ENCODE peak calls at places on chromosomes 7 and 10, in four cellular contexts. One of them, this sample, is unnamed.

GRCh38 chr10:81280497-81281479 is 594.2 kb upstream of the NRG3 start:
- DNase-seq in CD8-positive, alpha-beta memory T cell: no peak
- DNase-seq in prostate gland: no peak
- DNase-seq in heart right ventricle: no peak
- DNase-seq in this sample: no peak

GRCh38 chr10:51960494-51960895 is 261.1 kb upstream of the CSTF2T start:
- DNase-seq in heart right ventricle: no peak
- DNase-seq in prostate gland: no peak
- DNase-seq in CD8-positive, alpha-beta memory T cell: no peak
- DNase-seq in this sample: peak; percentile 25

GRCh38 chr10:90204956-90205695 is 503.7 kb downstream of the KIF20B start:
- DNase-seq in heart right ventricle: no peak
- DNase-seq in CD8-positive, alpha-beta memory T cell: no peak
- DNase-seq in prostate gland: no peak
- DNase-seq in this sample: no peak

GRCh38 chr7:125516194-125516593 is 586.6 kb upstream of the POT1 start:
- DNase-seq in CD8-positive, alpha-beta memory T cell: no peak
- DNase-seq in heart right ventricle: no peak
- DNase-seq in prostate gland: no peak
- DNase-seq in this sample: no peak

GRCh38 chr10:71486465-71487114 is 89.9 kb downstream of the CDH23 start:
- DNase-seq in prostate gland: peak; percentile 61
- DNase-seq in CD8-positive, alpha-beta memory T cell: no peak
- DNase-seq in heart right ventricle: peak; percentile 54
- DNase-seq in this sample: no peak

GRCh38 chr7:131583430-131583829 is 27.0 kb upstream of the PODXL start:
- DNase-seq in prostate gland: no peak
- DNase-seq in heart right ventricle: no peak
- DNase-seq in CD8-positive, alpha-beta memory T cell: no peak
- DNase-seq in this sample: no peak

GRCh38 chr7:40536406-40536805 is 401.6 kb downstream of the SUGCT start:
- DNase-seq in CD8-positive, alpha-beta memory T cell: no peak
- DNase-seq in prostate gland: no peak
- DNase-seq in heart right ventricle: no peak
- DNase-seq in this sample: no peak

GRCh38 chr7:77823787-77824186 is 25.2 kb downstream of the PHTF2 start:
- DNase-seq in prostate gland: no peak
- DNase-seq in heart right ventricle: no peak
- DNase-seq in CD8-positive, alpha-beta memory T cell: no peak
- DNase-seq in this sample: no peak

GRCh38 chr10:99631496-99631895 is 11.3 kb upstream of the SLC25A28 start:
- DNase-seq in heart right ventricle: no peak
- DNase-seq in CD8-positive, alpha-beta memory T cell: no peak
- DNase-seq in prostate gland: no peak
- DNase-seq in this sample: no peak

GRCh38 chr7:140049339-140050024 is 13.3 kb downstream of the PARP12 start:
- DNase-seq in CD8-positive, alpha-beta memory T cell: no peak
- DNase-seq in heart right ventricle: no peak
- DNase-seq in prostate gland: no peak
- DNase-seq in this sample: no peak

GRCh38 chr7:149874644-149875028 is 867 bp downstream of the ATP6V0E2 start:
- DNase-seq in CD8-positive, alpha-beta memory T cell: no peak
- DNase-seq in heart right ventricle: no peak
- DNase-seq in prostate gland: peak; percentile 73
- DNase-seq in this sample: no peak

GRCh38 chr7:115449689-115450088 is 527.8 kb downstream of the MDFIC start:
- DNase-seq in CD8-positive, alpha-beta memory T cell: no peak
- DNase-seq in prostate gland: no peak
- DNase-seq in heart right ventricle: no peak
- DNase-seq in this sample: no peak

GRCh38 chr7:7263297-7264230 is 81.2 kb downstream of the C1GALT1 start:
- DNase-seq in CD8-positive, alpha-beta memory T cell: no peak
- DNase-seq in prostate gland: no peak
- DNase-seq in heart right ventricle: no peak
- DNase-seq in this sample: no peak

GRCh38 chr10:121796342-121796741 is 131.5 kb downstream of the ATE1 start:
- DNase-seq in CD8-positive, alpha-beta memory T cell: no peak
- DNase-seq in heart right ventricle: no peak
- DNase-seq in prostate gland: no peak
- DNase-seq in this sample: no peak

GRCh38 chr7:52897708-52898107 is 137.7 kb upstream of the POM121L12 start:
- DNase-seq in heart right ventricle: peak; percentile 22
- DNase-seq in CD8-positive, alpha-beta memory T cell: no peak
- DNase-seq in prostate gland: no peak
- DNase-seq in this sample: no peak

GRCh38 chr10:103476046-103476768 is 2.8 kb downstream of the CALHM3 start:
- DNase-seq in heart right ventricle: no peak
- DNase-seq in prostate gland: no peak
- DNase-seq in CD8-positive, alpha-beta memory T cell: no peak
- DNase-seq in this sample: no peak

GRCh38 chr10:124537891-124538290 is 76.3 kb downstream of the LHPP start:
- DNase-seq in prostate gland: no peak
- DNase-seq in CD8-positive, alpha-beta memory T cell: peak; percentile 35
- DNase-seq in heart right ventricle: no peak
- DNase-seq in this sample: no peak

GRCh38 chr10:14918964-14919363 is 34.9 kb downstream of the DCLRE1C start:
- DNase-seq in CD8-positive, alpha-beta memory T cell: no peak
- DNase-seq in prostate gland: no peak
- DNase-seq in heart right ventricle: no peak
- DNase-seq in this sample: no peak

DNA sequence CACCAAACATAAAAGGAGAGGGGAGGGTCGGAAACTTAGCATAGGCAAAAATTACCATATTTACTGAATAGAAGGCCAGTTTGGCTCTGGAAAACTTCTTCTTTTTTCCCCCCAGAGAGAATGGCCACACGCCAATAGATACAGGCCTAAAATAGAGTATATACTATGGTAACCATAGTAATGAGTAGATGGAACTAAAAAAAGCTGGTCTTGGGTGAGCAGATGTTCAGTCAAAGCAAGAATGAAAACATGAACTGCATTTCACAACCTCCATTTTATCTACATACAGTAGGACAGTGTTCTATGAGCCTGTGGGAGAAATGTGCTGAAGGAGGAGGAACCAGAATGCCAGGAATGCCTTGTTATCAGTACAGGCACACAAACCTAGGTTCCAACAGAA is 141.7 kb upstream of the SEMA3A start:
- DNase-seq in heart right ventricle: no peak
- DNase-seq in prostate gland: no peak
- DNase-seq in CD8-positive, alpha-beta memory T cell: no peak
- DNase-seq in this sample: no peak
- H3K4me1 ChIP-seq in heart right ventricle: no peaks in the 10 kb centered on the region
- H3K4me1 ChIP-seq in prostate gland: no peaks in the 10 kb centered on the region
- H3K4me1 ChIP-seq in CD8-positive, alpha-beta memory T cell: no peaks in the 10 kb centered on the region
- H3K4me1 ChIP-seq in this sample: no peaks in the 10 kb centered on the region

GRCh38 chr7:138848056-138848975 is 50.3 kb upstream of the ATP6V0A4 start:
- DNase-seq in prostate gland: no peak
- DNase-seq in heart right ventricle: no peak
- DNase-seq in CD8-positive, alpha-beta memory T cell: no peak
- DNase-seq in this sample: no peak
- H3K27ac ChIP-seq in prostate gland: no peak overlapping the region
- H3K27ac ChIP-seq in heart right ventricle: no peak overlapping the region
- H3K27ac ChIP-seq in CD8-positive, alpha-beta memory T cell: no peak overlapping the region
- H3K27ac ChIP-seq in this sample: no peak overlapping the region

DNA sequence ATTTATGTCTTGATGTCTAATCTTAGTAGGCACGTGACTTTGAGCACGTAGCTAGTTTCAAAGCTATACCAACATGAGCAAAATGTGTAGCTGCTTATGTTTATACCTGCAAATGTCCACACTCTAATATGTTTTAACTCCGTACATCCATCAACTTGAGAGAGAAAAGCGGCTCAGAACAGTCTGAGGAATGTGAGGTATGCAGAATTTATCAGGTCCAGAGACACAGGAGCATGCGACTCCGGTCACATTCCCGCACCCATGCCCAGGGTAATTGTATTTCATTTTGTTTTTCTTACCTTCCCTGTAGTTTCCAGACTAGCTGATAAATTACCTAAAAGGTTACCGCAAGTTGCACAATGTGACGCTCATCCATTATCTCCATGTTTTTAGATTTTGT is 39.9 kb downstream of the SVOPL start:
- DNase-seq in CD8-positive, alpha-beta memory T cell: no peak
- DNase-seq in prostate gland: no peak
- DNase-seq in heart right ventricle: no peak
- DNase-seq in this sample: no peak
- H3K4me1 ChIP-seq in CD8-positive, alpha-beta memory T cell: no peaks in the 10 kb centered on the region
- H3K4me1 ChIP-seq in prostate gland: no peaks in the 10 kb centered on the region
- H3K4me1 ChIP-seq in heart right ventricle: no peaks in the 10 kb centered on the region
- H3K4me1 ChIP-seq in this sample: peaks cover 3% of the 10 kb centered on the region

GRCh38 chr7:90988523-90988922 is 275.7 kb upstream of the FZD1 start:
- DNase-seq in prostate gland: no peak
- DNase-seq in heart right ventricle: no peak
- DNase-seq in CD8-positive, alpha-beta memory T cell: no peak
- DNase-seq in this sample: peak; percentile 12
- H3K27ac ChIP-seq in prostate gland: no peak overlapping the region
- H3K27ac ChIP-seq in heart right ventricle: no peak overlapping the region
- H3K27ac ChIP-seq in CD8-positive, alpha-beta memory T cell: no peak overlapping the region
- H3K27ac ChIP-seq in this sample: no peak overlapping the region

GRCh38 chr10:46538155-46538554 is 18.3 kb downstream of the GPRIN2 start:
- DNase-seq in CD8-positive, alpha-beta memory T cell: no peak
- DNase-seq in prostate gland: no peak
- DNase-seq in heart right ventricle: no peak
- DNase-seq in this sample: no peak

GRCh38 chr10:46536171-46536570 is 20.3 kb downstream of the GPRIN2 start:
- DNase-seq in CD8-positive, alpha-beta memory T cell: peak; percentile 42
- DNase-seq in heart right ventricle: no peak
- DNase-seq in prostate gland: no peak
- DNase-seq in this sample: no peak

GRCh38 chr10:46538723-46539426 is 17.6 kb downstream of the GPRIN2 start:
- DNase-seq in prostate gland: no peak
- DNase-seq in heart right ventricle: no peak
- DNase-seq in CD8-positive, alpha-beta memory T cell: no peak
- DNase-seq in this sample: peak; percentile 6

GRCh38 chr10:46536781-46537180 is 19.7 kb downstream of the GPRIN2 start:
- DNase-seq in heart right ventricle: no peak
- DNase-seq in CD8-positive, alpha-beta memory T cell: peak; percentile 36
- DNase-seq in prostate gland: no peak
- DNase-seq in this sample: no peak

DNA sequence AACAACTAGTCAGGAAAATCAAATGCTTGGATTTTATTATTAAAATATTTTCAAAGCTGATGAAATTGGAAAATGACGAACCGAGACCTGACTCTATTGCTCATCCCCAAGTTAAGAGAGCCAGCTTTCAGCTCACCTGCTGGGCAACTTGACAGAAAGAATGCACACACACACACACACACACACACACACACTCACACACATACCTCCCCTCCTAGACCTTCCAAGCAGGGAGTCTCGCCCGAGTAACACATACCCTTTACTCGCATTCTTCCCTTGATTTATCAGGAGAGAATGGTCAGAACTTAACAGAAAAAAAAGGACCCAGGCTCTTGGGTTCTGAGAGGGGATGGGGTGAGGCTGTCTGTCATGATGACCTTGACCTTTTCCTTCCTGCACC is 19.1 kb downstream of the GPRIN2 start:
- DNase-seq in heart right ventricle: no peak
- DNase-seq in prostate gland: no peak
- DNase-seq in CD8-positive, alpha-beta memory T cell: peak; percentile 16
- DNase-seq in this sample: no peak
- H3K4me1 ChIP-seq in heart right ventricle: no peaks in the 10 kb centered on the region
- H3K4me1 ChIP-seq in prostate gland: no peaks in the 10 kb centered on the region
- H3K4me1 ChIP-seq in CD8-positive, alpha-beta memory T cell: no peaks in the 10 kb centered on the region
- H3K4me1 ChIP-seq in this sample: peaks cover 25% of the 10 kb centered on the region

DNA sequence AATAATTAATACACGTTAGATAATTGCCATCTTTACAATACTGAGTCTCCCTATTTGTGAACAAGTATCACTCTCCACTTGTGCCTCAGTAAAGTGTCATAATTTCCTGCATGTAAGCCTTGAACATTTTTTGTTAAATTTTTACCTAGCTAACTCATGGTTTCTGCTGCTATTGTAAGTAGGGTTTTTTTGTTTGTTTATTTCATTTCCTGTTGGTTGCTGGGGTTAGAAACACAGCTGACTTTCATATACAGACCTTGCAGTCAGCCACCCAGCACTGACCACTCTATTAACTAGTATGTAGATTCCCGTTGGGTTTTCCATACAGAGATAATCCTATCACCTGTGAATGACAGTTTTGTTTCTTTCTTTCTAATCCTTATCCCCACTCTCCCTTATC is 133.3 kb downstream of the MPP7 start:
- DNase-seq in CD8-positive, alpha-beta memory T cell: no peak
- DNase-seq in heart right ventricle: no peak
- DNase-seq in prostate gland: no peak
- DNase-seq in this sample: no peak
- H3K27ac ChIP-seq in CD8-positive, alpha-beta memory T cell: no peak overlapping the region
- H3K27ac ChIP-seq in heart right ventricle: no peak overlapping the region
- H3K27ac ChIP-seq in prostate gland: no peak overlapping the region
- H3K27ac ChIP-seq in this sample: no peak overlapping the region

GRCh38 chr7:55478700-55479099 is 93.6 kb downstream of the VOPP1 start:
- DNase-seq in CD8-positive, alpha-beta memory T cell: no peak
- DNase-seq in prostate gland: no peak
- DNase-seq in heart right ventricle: no peak
- DNase-seq in this sample: no peak
- H3K4me1 ChIP-seq in CD8-positive, alpha-beta memory T cell: peaks cover 53% of the 10 kb centered on the region
- H3K4me1 ChIP-seq in prostate gland: no peaks in the 10 kb centered on the region
- H3K4me1 ChIP-seq in heart right ventricle: no peaks in the 10 kb centered on the region
- H3K4me1 ChIP-seq in this sample: no peaks in the 10 kb centered on the region

GRCh38 chr10:22344781-22345300 is 455 bp upstream of the SPAG6 start:
- DNase-seq in prostate gland: no peak
- DNase-seq in heart right ventricle: no peak
- DNase-seq in CD8-positive, alpha-beta memory T cell: no peak
- DNase-seq in this sample: no peak
- H3K27ac ChIP-seq in prostate gland: no peak overlapping the region
- H3K27ac ChIP-seq in heart right ventricle: no peak overlapping the region
- H3K27ac ChIP-seq in CD8-positive, alpha-beta memory T cell: no peak overlapping the region
- H3K27ac ChIP-seq in this sample: no peak overlapping the region

DNA sequence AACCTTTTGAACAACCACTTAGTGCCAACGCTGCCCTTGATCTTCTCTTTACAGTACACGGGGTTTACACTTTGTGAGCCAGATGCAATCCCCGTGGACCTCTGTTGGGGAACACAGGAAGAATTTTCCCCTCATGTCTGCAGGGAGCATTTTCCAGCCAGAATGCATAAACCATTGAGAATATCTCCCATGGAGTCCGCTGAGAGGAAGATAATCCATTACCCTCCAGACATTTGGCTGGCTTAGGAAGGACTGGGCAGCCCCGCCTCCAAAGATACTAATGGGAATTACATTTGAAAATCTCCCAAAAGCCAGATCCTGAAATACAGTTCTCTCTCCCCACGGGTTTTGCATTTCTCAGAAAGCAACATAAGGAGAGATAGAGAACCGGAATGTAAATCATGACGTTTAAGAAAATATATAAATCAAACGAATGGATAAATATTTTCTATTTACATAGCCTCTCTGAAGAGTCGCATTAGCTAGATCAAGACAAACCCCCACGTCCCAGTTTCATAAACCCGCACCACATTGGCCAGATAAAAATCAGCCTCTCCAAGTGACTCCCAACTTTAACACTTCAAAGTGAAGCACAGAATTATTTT is 53.5 kb downstream of the TRIL start:
- DNase-seq in prostate gland: no peak
- DNase-seq in CD8-positive, alpha-beta memory T cell: no peak
- DNase-seq in heart right ventricle: no peak
- DNase-seq in this sample: no peak
- H3K4me1 ChIP-seq in prostate gland: no peaks in the 10 kb centered on the region
- H3K4me1 ChIP-seq in CD8-positive, alpha-beta memory T cell: no peaks in the 10 kb centered on the region
- H3K4me1 ChIP-seq in heart right ventricle: peaks cover 6% of the 10 kb centered on the region
- H3K4me1 ChIP-seq in this sample: peaks cover 5% of the 10 kb centered on the region

This sample was measured in body of pancreas.